ENCODE peak calls at places on chromosome X, in eight cellular contexts. Z is CD4-positive, alpha-beta memory T cell; E is mammary epithelial cell; L is thyroid gland; N is Karpas-422; V is OCI-LY7; I is tibial artery; A is MM.1S. T is an unnamed sample.

GRCh38 chrX:39886282-39886681 is 211.5 kb downstream of the BCOR start:
- DNase-seq in Z (no peak), L (peak), N (no peak), V (no peak), E (no peak), A (no peak), I (no peak), T (no peak)

GRCh38 chrX:38701073-38701472 is 100.2 kb upstream of the MID1IP1 start:
- DNase-seq in Z (no peak), I (no peak), E (no peak), N (no peak), A (no peak), V (no peak), L (no peak), T (no peak)

GRCh38 chrX:39580043-39580442 is 517.7 kb downstream of the BCOR start:
- DNase-seq in V (no peak), L (no peak), A (no peak), I (no peak), N (no peak), E (no peak), Z (no peak), T (no peak)

GRCh38 chrX:38941675-38942074 is 140.4 kb downstream of the MID1IP1 start:
- DNase-seq in V (no peak), Z (no peak), A (no peak), N (no peak), L (no peak), I (no peak), E (no peak), T (peak)

GRCh38 chrX:70262952-70263567 is 3.1 kb upstream of the P2RY4 start:
- DNase-seq in N (peak), L (peak), V (peak), Z (peak), A (peak), E (peak), I (peak), T (no peak)

GRCh38 chrX:70386240-70386639 is 36.9 kb upstream of the GDPD2 start:
- DNase-seq in N (no peak), V (no peak), E (no peak), A (no peak), I (no peak), Z (no peak), L (no peak), T (no peak)

GRCh38 chrX:119948381-119948780 is 4.8 kb upstream of the NKAP start:
- DNase-seq in V (no peak), I (no peak), L (no peak), E (no peak), N (no peak), A (peak), Z (no peak), T (no peak)

GRCh38 chrX:132216283-132216682 is 3.0 kb downstream of the RAP2C start:
- DNase-seq in V (no peak), N (peak), Z (no peak), A (no peak), I (no peak), L (no peak), E (no peak), T (no peak)

GRCh38 chrX:103879339-103879738 is 47.3 kb upstream of the RAB9B start:
- DNase-seq in I (no peak), L (no peak), Z (no peak), E (peak), N (no peak), V (no peak), A (no peak), T (no peak)

GRCh38 chrX:73913580-73913979 is 350.6 kb downstream of the CHIC1 start:
- DNase-seq in I (no peak), Z (no peak), A (no peak), E (peak), L (no peak), N (no peak), V (no peak), T (no peak)

GRCh38 chrX:13123857-13124345 is 79.5 kb upstream of the FAM9C start:
- DNase-seq in E (no peak), I (no peak), L (no peak), N (no peak), Z (peak), A (no peak), V (no peak), T (no peak)

GRCh38 chrX:137431693-137432488 is 134.0 kb upstream of the ZIC3 start:
- DNase-seq in V (no peak), L (no peak), I (no peak), E (no peak), N (no peak), A (no peak), Z (no peak), T (no peak)

GRCh38 chrX:119208401-119209057 is 27.6 kb upstream of the PGRMC1 start:
- DNase-seq in Z (no peak), I (no peak), A (no peak), E (no peak), N (no peak), L (no peak), V (no peak), T (no peak)

GRCh38 chrX:2351321-2351720 is 149.5 kb downstream of the DHRSX start:
- DNase-seq in I (no peak), Z (no peak), N (no peak), A (no peak), V (no peak), E (peak), L (no peak), T (peak)

GRCh38 chrX:46791927-46792825 is 33.3 kb upstream of the SLC9A7 start:
- DNase-seq in V (no peak), L (no peak), A (no peak), N (no peak), E (peak), I (no peak), Z (peak), T (no peak)

GRCh38 chrX:10062352-10062751 is 94.4 kb upstream of the CLCN4 start:
- DNase-seq in E (no peak), Z (no peak), I (no peak), V (no peak), A (no peak), L (no peak), N (no peak), T (no peak)

GRCh38 chrX:368811-369562 is 17.7 kb downstream of the PPP2R3B start:
- DNase-seq in L (no peak), N (peak), V (peak), E (no peak), I (no peak), Z (no peak), A (no peak), T (peak)

GRCh38 chrX:106707771-106708454 is 18.6 kb upstream of the RNF128 start:
- DNase-seq in Z (no peak), V (no peak), A (no peak), L (no peak), I (no peak), N (no peak), E (peak), T (peak)

GRCh38 chrX:1422135-1422465 is 30.2 kb upstream of the SLC25A6 start:
- DNase-seq in E (no peak), N (no peak), A (no peak), I (no peak), L (no peak), V (no peak), Z (no peak), T (no peak)

GRCh38 chrX:323721-324628 is 5.4 kb upstream of the GTPBP6 start:
- DNase-seq in V (peak), E (peak), N (peak), L (peak), Z (peak), A (peak), I (peak), T (peak)

GRCh38 chrX:21723814-21724213 is 34.1 kb downstream of the SMPX start:
- DNase-seq in L (no peak), Z (no peak), E (no peak), V (no peak), N (no peak), A (no peak), I (no peak), T (no peak)

GRCh38 chrX:64977830-64978229 is 1.6 kb upstream of the ZC4H2 start:
- DNase-seq in L (no peak), V (no peak), E (peak), N (no peak), I (no peak), A (no peak), Z (no peak), T (no peak)

GRCh38 chrX:77505227-77505626 is 58.0 kb downstream of the FGF16 start:
- DNase-seq in V (peak), I (no peak), E (no peak), L (no peak), Z (no peak), N (no peak), A (no peak), T (no peak)

GRCh38 chrX:41405551-41405950 is 41.6 kb upstream of the NYX start:
- DNase-seq in I (no peak), Z (no peak), A (no peak), L (no peak), V (no peak), N (no peak), E (no peak), T (no peak)

GRCh38 chrX:14871767-14872166 is 1.1 kb downstream of the FANCB start:
- DNase-seq in A (no peak), N (no peak), I (no peak), E (no peak), V (no peak), Z (no peak), L (no peak), T (no peak)

GRCh38 chrX:147900349-147900748 is 11.4 kb upstream of the FMR1 start:
- DNase-seq in I (no peak), L (no peak), Z (no peak), V (no peak), A (no peak), N (no peak), E (no peak), T (no peak)

GRCh38 chrX:19688426-19688825 is 173.1 kb upstream of the MAP3K15 start:
- DNase-seq in E (no peak), A (no peak), L (no peak), N (no peak), V (no peak), Z (no peak), I (no peak), T (no peak)

GRCh38 chrX:103554687-103555417 is 30.5 kb upstream of the TCEAL4 start:
- DNase-seq in L (peak), A (peak), N (peak), E (no peak), V (peak), Z (peak), I (peak), T (no peak)

GRCh38 chrX:28966335-28966734 is 379.1 kb downstream of the IL1RAPL1 start:
- DNase-seq in L (no peak), I (no peak), A (peak), Z (no peak), E (no peak), N (no peak), V (no peak), T (no peak)

GRCh38 chrX:18406531-18407266 is 18.7 kb upstream of the CDKL5 start:
- DNase-seq in L (no peak), V (no peak), E (no peak), N (no peak), A (no peak), I (no peak), Z (no peak), T (no peak)

GRCh38 chrX:8305336-8305735 is 134.3 kb upstream of the VCX2 start:
- DNase-seq in V (no peak), Z (no peak), I (no peak), N (no peak), A (no peak), L (no peak), E (no peak), T (no peak)

DNA sequence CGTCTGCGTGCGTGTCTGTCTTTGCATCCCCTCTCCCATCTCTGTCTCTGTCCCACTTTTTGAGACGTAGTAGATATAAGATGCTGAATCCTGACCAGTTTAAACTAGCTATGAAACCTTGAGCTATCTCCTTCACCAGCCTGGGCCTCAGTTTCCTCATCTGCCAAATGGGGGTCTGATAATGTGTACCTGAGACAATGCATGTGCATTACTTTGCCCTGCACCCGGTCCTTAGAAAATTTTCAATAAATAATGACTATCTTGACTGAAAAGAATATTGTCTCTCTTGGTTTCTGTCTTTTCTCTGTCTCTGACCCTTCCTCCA is 604 bp downstream of the KANTR start:
- DNase-seq in A (no peak), N (no peak), L (no peak), E (no peak), V (no peak), Z (no peak), I (no peak), T (no peak)
- H3K27ac ChIP-seq in A (peak), N (peak), L (peak), E (peak), V (peak), Z (peak), I (peak), T (peak)

DNA sequence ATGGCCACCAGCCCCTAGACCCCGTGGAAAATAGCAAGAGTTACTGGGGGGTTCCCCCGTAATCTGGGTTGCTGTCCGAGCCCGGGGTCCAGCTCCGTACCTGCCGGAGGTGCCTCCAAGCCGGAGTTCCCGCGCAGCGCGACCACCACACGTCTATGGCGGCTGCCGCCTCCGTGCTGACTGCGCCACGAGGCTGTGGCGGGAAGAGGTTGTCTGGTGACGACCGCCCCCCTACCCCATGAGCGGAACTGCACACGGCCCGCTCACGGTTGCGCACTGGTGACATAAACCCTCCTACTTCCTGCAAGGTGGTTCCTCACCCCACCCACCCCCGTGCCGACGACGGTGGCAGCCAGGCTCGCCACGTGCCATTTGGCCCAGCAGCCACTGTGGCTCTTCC is at the start of gene PNMA5:
- DNase-seq in V (no peak), L (no peak), E (no peak), Z (no peak), A (no peak), N (no peak), I (no peak), T (no peak)
- H3K27ac ChIP-seq in V (no peak), L (no peak), E (no peak), Z (no peak), A (no peak), N (no peak), I (no peak), T (no peak)

GRCh38 chrX:129782015-129782495 is 2.3 kb downstream of the SASH3 start:
- DNase-seq in E (no peak), A (no peak), V (no peak), L (no peak), N (no peak), Z (no peak), I (no peak), T (no peak)
- H3K27ac ChIP-seq in E (no peak), A (peak), V (peak), L (no peak), N (peak), Z (peak), I (no peak), T (no peak)

GRCh38 chrX:150770623-150771022 is 77.4 kb downstream of the MTMR1 start:
- DNase-seq in E (no peak), V (no peak), L (no peak), A (no peak), Z (no peak), N (no peak), I (no peak), T (no peak)

GRCh38 chrX:150768580-150769190 is 75.5 kb downstream of the MTMR1 start:
- DNase-seq in I (no peak), V (no peak), Z (no peak), A (no peak), E (no peak), N (no peak), L (no peak), T (no peak)

GRCh38 chrX:150771116-150771515 is 77.9 kb downstream of the MTMR1 start:
- DNase-seq in L (no peak), I (no peak), N (no peak), V (no peak), A (no peak), E (no peak), Z (no peak), T (no peak)

GRCh38 chrX:150768132-150768485 is 74.9 kb downstream of the MTMR1 start:
- DNase-seq in Z (no peak), E (no peak), L (no peak), V (no peak), N (no peak), A (no peak), I (no peak), T (no peak)

DNA sequence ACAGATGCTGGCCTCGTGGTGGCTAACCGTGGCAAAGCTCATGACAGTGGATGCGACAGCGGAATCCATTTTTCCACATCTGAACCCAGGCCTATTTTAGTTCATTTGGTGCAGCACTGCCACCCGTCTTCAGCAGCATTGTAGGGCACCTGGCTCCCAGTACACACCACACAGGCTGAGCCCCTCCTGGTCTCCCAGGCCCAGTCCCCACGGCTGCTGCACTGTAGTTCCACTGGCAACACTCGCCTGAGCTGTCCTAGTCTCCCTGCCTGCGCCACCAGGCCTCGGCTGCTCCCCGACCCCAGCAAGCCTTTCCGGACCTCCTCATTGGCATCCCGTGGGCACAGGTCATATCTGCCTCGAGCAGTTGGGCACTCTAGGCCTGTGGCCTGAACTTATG is 76.2 kb downstream of the MTMR1 start:
- DNase-seq in A (no peak), N (no peak), I (no peak), E (no peak), L (no peak), V (no peak), Z (no peak), T (no peak)
- H3K27ac ChIP-seq in A (no peak), N (no peak), I (no peak), E (no peak), L (no peak), V (no peak), Z (no peak), T (no peak)

T was measured in gastrocnemius medialis.